ENCODE peak calls at places on chromosome 11, in six cellular contexts. W is aorta, J is ovary, Q is kidney, H is PC-9, V is hepatocyte. S is an unnamed sample.

GRCh38 chr11:83819936-83820549 is 533.9 kb upstream of the CCDC90B start:
- DNase-seq in W (no peak), Q (no peak), J (no peak), H (no peak), V (peak), S (peak)

GRCh38 chr11:132941024-132941646 is 591.2 kb downstream of the OPCML start:
- DNase-seq in V (peak), H (no peak), Q (no peak), W (no peak), J (no peak), S (no peak)

GRCh38 chr11:5280582-5281102 is 10.9 kb upstream of the HBE1 start:
- DNase-seq in W (peak), Q (peak), V (peak), H (peak), J (peak), S (peak)

GRCh38 chr11:50246699-50247098 is 214.0 kb downstream of the OR4C45 start:
- DNase-seq in V (no peak), H (no peak), W (peak), J (no peak), Q (no peak), S (no peak)

GRCh38 chr11:68983816-68984215 is 3.0 kb upstream of the MRGPRD start:
- DNase-seq in W (peak), Q (peak), H (no peak), J (no peak), V (no peak), S (no peak)

GRCh38 chr11:104060004-104060403 is 23.6 kb downstream of the DDI1 start:
- DNase-seq in Q (no peak), H (no peak), V (peak), J (no peak), W (no peak), S (no peak)

GRCh38 chr11:133681901-133682300 is 149.6 kb upstream of the OPCML start:
- DNase-seq in V (no peak), J (no peak), H (no peak), W (no peak), Q (no peak), S (no peak)

GRCh38 chr11:58582437-58582836 is 3.6 kb downstream of the ZFP91 start:
- DNase-seq in J (no peak), V (no peak), W (no peak), Q (no peak), H (no peak), S (no peak)

GRCh38 chr11:129639300-129639699 is 176.3 kb upstream of the TMEM45B start:
- DNase-seq in H (peak), Q (no peak), J (no peak), W (no peak), V (peak), S (no peak)

GRCh38 chr11:84825140-84825539 is 802.0 kb downstream of the DLG2 start:
- DNase-seq in W (no peak), V (peak), J (no peak), Q (no peak), H (no peak), S (no peak)

GRCh38 chr11:12485328-12485727 is 108.0 kb downstream of the PARVA start:
- DNase-seq in W (no peak), H (no peak), V (no peak), Q (no peak), J (no peak), S (no peak)

GRCh38 chr11:31160504-31161422 is 208.8 kb downstream of the DCDC1 start:
- DNase-seq in J (no peak), Q (no peak), W (no peak), H (no peak), V (no peak), S (no peak)

GRCh38 chr11:95821640-95822039 is 31.3 kb downstream of the CEP57 start:
- DNase-seq in J (no peak), H (no peak), Q (no peak), W (no peak), V (no peak), S (no peak)

GRCh38 chr11:79493555-79494171 is 52.8 kb upstream of the TENM4 start:
- DNase-seq in H (peak), J (peak), W (peak), Q (peak), V (peak), S (peak)

GRCh38 chr11:888290-889212 is 22.1 kb downstream of the CHID1 start:
- DNase-seq in Q (no peak), H (no peak), V (no peak), J (no peak), W (no peak), S (no peak)

GRCh38 chr11:887589-887988 is 23.0 kb downstream of the CHID1 start:
- DNase-seq in W (no peak), J (no peak), V (no peak), H (no peak), Q (no peak), S (no peak)

GRCh38 chr11:890794-891600 is 19.6 kb downstream of the CHID1 start:
- DNase-seq in J (no peak), Q (no peak), V (no peak), H (no peak), W (no peak), S (no peak)

GRCh38 chr11:889686-890475 is 20.7 kb downstream of the CHID1 start:
- DNase-seq in J (no peak), Q (no peak), W (no peak), H (no peak), V (no peak), S (no peak)

DNA sequence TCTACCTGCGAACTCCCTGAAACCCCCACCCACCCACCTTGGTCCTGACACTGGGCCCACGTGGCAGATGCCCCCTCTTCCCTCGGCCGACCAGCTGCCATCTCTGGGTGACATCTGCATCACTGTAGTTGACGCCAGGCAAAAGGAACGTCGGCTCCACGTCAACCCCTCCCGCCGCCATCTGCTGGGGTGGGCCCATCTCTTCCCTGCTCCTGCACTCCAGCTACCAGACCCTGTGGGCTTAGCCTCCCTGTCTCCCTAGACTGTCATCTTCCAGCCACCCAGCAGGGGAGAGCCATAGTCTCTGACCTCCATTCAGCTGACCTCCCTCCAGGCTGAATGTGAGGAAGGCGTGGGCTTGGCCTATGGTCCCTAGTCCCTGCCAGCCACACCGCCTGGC is 21.3 kb downstream of the CHID1 start:
- DNase-seq in V (no peak), J (no peak), W (no peak), H (no peak), Q (no peak), S (no peak)
- H3K27ac ChIP-seq in V (no peak), J (no peak), W (no peak), H (no peak), Q (no peak), S (peak)

GRCh38 chr11:59769828-59770227 is 14.7 kb downstream of the STX3 start:
- DNase-seq in W (no peak), J (no peak), V (no peak), H (no peak), Q (no peak), S (no peak)
- H3K27ac ChIP-seq in W (no peak), J (no peak), V (peak), H (no peak), Q (no peak), S (no peak)

DNA sequence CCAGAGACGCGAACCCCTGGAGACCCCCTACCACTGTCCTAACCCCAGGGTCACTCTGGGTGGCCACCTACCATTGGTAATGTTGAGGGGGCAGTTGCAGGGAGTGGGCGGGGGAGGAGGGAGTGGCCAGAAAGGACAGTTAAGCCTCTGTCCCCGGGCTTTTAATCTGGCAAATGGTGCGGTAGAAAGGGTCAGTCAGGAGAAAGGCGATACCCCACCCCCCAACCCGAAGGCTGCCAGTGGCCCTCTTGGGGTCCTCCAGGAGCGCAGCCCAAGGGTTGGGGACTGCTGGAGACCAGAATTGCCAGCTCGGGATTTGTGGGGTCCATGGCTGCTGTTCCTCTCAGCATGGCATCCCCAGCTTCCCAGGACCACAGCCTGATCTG is 742 bp downstream of the P2RY2 start:
- DNase-seq in J (no peak), V (no peak), W (no peak), H (no peak), Q (no peak), S (no peak)
- H3K27ac ChIP-seq in J (no peak), V (peak), W (no peak), H (no peak), Q (no peak), S (no peak)

GRCh38 chr11:107017104-107017432 is 1.2 kb downstream of the GUCY1A2 start:
- DNase-seq in Q (no peak), V (no peak), W (no peak), H (no peak), J (no peak), S (no peak)
- H3K27ac ChIP-seq in Q (no peak), V (peak), W (no peak), H (no peak), J (no peak), S (peak)

GRCh38 chr11:61794579-61794978 is 1.9 kb downstream of the FEN1 start:
- DNase-seq in V (no peak), J (no peak), Q (no peak), H (no peak), W (peak), S (no peak)
- H3K27ac ChIP-seq in V (no peak), J (no peak), Q (no peak), H (no peak), W (no peak), S (no peak)

GRCh38 chr11:10861799-10862198 is 3.9 kb upstream of the ZBED5 start:
- DNase-seq in V (no peak), W (no peak), J (no peak), H (no peak), Q (no peak), S (no peak)

GRCh38 chr11:10861047-10861446 is 3.2 kb upstream of the ZBED5 start:
- DNase-seq in W (no peak), Q (no peak), J (no peak), H (no peak), V (no peak), S (no peak)

GRCh38 chr11:10864688-10865087 is 6.8 kb upstream of the ZBED5 start:
- DNase-seq in W (no peak), V (peak), H (no peak), J (no peak), Q (no peak), S (no peak)

GRCh38 chr11:10865837-10866270 is 8.0 kb upstream of the ZBED5 start:
- DNase-seq in W (no peak), V (no peak), J (no peak), H (no peak), Q (no peak), S (no peak)

DNA sequence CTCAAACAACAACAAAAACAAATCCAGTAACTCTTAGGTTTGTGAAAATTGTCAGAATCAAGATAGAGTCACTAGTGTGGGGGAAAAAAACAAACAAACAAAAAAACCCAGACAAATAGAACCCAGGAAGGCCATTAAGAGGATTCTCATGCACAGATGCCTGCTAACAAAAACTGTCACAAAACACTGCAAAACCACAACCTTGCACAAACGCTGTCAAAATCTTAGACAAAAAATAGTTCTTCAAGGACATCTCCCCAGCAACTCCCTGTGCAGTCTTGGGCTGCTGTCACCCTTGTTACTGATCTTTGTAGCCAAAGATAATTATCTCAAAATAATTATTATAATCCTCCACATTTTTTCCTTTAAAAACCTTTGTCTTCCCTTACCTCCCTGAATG is 4.6 kb upstream of the ZBED5 start:
- DNase-seq in J (no peak), V (no peak), W (no peak), H (no peak), Q (no peak), S (no peak)
- H3K27ac ChIP-seq in J (no peak), V (no peak), W (peak), H (no peak), Q (no peak), S (no peak)

GRCh38 chr11:99535406-99535805 is 514.7 kb downstream of the CNTN5 start:
- DNase-seq in J (no peak), W (no peak), Q (no peak), V (no peak), H (no peak), S (no peak)
- H3K27ac ChIP-seq in J (no peak), W (no peak), Q (no peak), V (no peak), H (no peak), S (no peak)

GRCh38 chr11:36567684-36568083 is at the start of gene RAG1:
- DNase-seq in W (no peak), V (no peak), H (no peak), Q (no peak), J (no peak), S (no peak)
- H3K27ac ChIP-seq in W (no peak), V (no peak), H (no peak), Q (no peak), J (no peak), S (no peak)